ENCODE peak calls at places on chromosome 11, in six cellular contexts. Q is activated T-helper 9 cell treated with anti-CD3 and anti-CD28 coated beads, Interleukin-2, amount 50 U/mL, for 16 hours; B is EL; T is Jurkat, Clone E6-1; P is LHCN-M2; E is MCF 10A. Y is an unnamed sample.
A peak's percentile ranks its signal among the peaks of the same experiment; 100 is the strongest.

GRCh38 chr11:17244046-17244445 is 32.5 kb upstream of the NUCB2 start:
- DNase-seq in Q (no peak), E (no peak), B (no peak), P (no peak), T (no peak), Y (no peak)

GRCh38 chr11:84524422-84525051 is 1102.6 kb downstream of the DLG2 start:
- DNase-seq in B (peak; percentile 0), P (peak; percentile 2), T (no peak), Q (no peak), E (peak; percentile 6), Y (no peak)

GRCh38 chr11:121802542-121802941 is 313.5 kb downstream of the BLID start:
- DNase-seq in Q (no peak), P (no peak), B (no peak), E (no peak), T (no peak), Y (no peak)

GRCh38 chr11:65649656-65650546 is 12.0 kb downstream of the SIPA1 start:
- DNase-seq in E (no peak), P (no peak), T (no peak), B (no peak), Q (no peak), Y (no peak)

GRCh38 chr11:86099727-86100320 is 30.9 kb upstream of the PICALM start:
- DNase-seq in E (peak; percentile 75), T (no peak), Q (no peak), B (peak; percentile 41), P (peak; percentile 51), Y (peak; percentile 86)

GRCh38 chr11:117443269-117444186 is 115.9 kb downstream of the CEP164 start:
- DNase-seq in E (no peak), B (peak; percentile 28), T (no peak), P (peak; percentile 15), Q (no peak), Y (no peak)

GRCh38 chr11:93396356-93396755 is 65.8 kb downstream of the DEUP1 start:
- DNase-seq in P (no peak), E (no peak), Q (no peak), B (peak; percentile 53), T (no peak), Y (peak; percentile 23)

GRCh38 chr11:65260302-65260701 is 1.5 kb upstream of the POLA2 start:
- DNase-seq in B (no peak), T (no peak), E (no peak), P (no peak), Q (no peak), Y (no peak)

GRCh38 chr11:75667831-75668507 is 869 bp downstream of the MAP6 start:
- DNase-seq in Q (no peak), P (no peak), E (no peak), B (peak; percentile 56), T (no peak), Y (peak; percentile 36)

GRCh38 chr11:95915051-95915450 is 8.9 kb downstream of the MTMR2 start:
- DNase-seq in Q (no peak), P (no peak), T (no peak), E (no peak), B (no peak), Y (no peak)

GRCh38 chr11:121769191-121769590 is 316.4 kb upstream of the SORL1-AS1 start:
- DNase-seq in P (no peak), T (no peak), B (no peak), Q (no peak), E (no peak), Y (no peak)

GRCh38 chr11:75765116-75765515 is 3.5 kb upstream of the DGAT2 start:
- DNase-seq in Q (no peak), T (no peak), E (no peak), P (no peak), B (no peak), Y (no peak)